ENCODE peak calls at places on chromosomes 4 and X, in five cellular contexts. X, C, M, F and Q are unnamed samples.
A peak's percentile ranks its signal among the peaks of the same experiment; 100 is the strongest.

GRCh38 chrX:31268359-31268758 is 196.5 kb upstream of the FTHL17 start:
- DNase-seq in X (no peak), C (no peak), M (no peak), F (no peak), Q (no peak)

GRCh38 chrX:153922932-153923857 is 2.9 kb downstream of the ARHGAP4 start:
- DNase-seq in X (no peak), C (no peak), M (peak; percentile 74), F (no peak), Q (peak; percentile 47)

GRCh38 chr4:52914051-52914605 is 52.0 kb downstream of the RASL11B start:
- DNase-seq in X (no peak), C (no peak), M (peak; percentile 83), F (peak; percentile 35), Q (peak; percentile 34)

GRCh38 chr4:128649575-128650205 is 159.8 kb upstream of the JADE1 start:
- DNase-seq in X (no peak), C (no peak), M (peak; percentile 39), F (peak; percentile 15), Q (peak; percentile 74)

GRCh38 chr4:89438102-89438831 is 130.7 kb upstream of the GPRIN3 start:
- DNase-seq in X (peak; percentile 27), C (peak; percentile 3), M (peak; percentile 78), F (peak; percentile 22), Q (peak; percentile 61)

GRCh38 chrX:135520022-135520552 is 373 bp upstream of the INTS6L start:
- DNase-seq in X (no peak), C (no peak), M (no peak), F (no peak), Q (peak; percentile 26)

GRCh38 chrX:79167437-79167836 is 22.9 kb downstream of the GPR174 start:
- DNase-seq in X (no peak), C (no peak), M (no peak), F (no peak), Q (no peak)

GRCh38 chrX:53682885-53683555 is 3.5 kb downstream of the HUWE1 start:
- DNase-seq in X (peak; percentile 2), C (no peak), M (peak; percentile 33), F (peak; percentile 31), Q (peak; percentile 62)

GRCh38 chr4:98939892-98940298 is 11.0 kb upstream of the EIF4E start:
- DNase-seq in X (no peak), C (no peak), M (peak; percentile 76), F (peak; percentile 51), Q (peak; percentile 65)

GRCh38 chrX:21745756-21746155 is 12.2 kb downstream of the SMPX start:
- DNase-seq in X (no peak), C (peak; percentile 8), M (peak; percentile 58), F (no peak), Q (peak; percentile 39)

GRCh38 chr4:53116959-53117358 is 248.9 kb downstream of the SCFD2 start:
- DNase-seq in X (no peak), C (no peak), M (no peak), F (no peak), Q (peak; percentile 41)

GRCh38 chr4:38160487-38161207 is 200.4 kb downstream of the PTTG2 start:
- DNase-seq in X (peak; percentile 51), C (peak; percentile 10), M (peak; percentile 96), F (peak; percentile 84), Q (peak; percentile 99)

GRCh38 chrX:38857736-38858432 is 56.6 kb downstream of the MID1IP1 start:
- DNase-seq in X (no peak), C (no peak), M (no peak), F (no peak), Q (no peak)

GRCh38 chr4:67928547-67928946 is 34.7 kb downstream of the TMPRSS11A start:
- DNase-seq in X (no peak), C (no peak), M (no peak), F (no peak), Q (peak; percentile 64)

GRCh38 chr4:15476396-15476795 is 6.7 kb downstream of the CC2D2A start:
- DNase-seq in X (no peak), C (no peak), M (no peak), F (no peak), Q (peak; percentile 68)

GRCh38 chr4:81919238-81919637 is 447.5 kb upstream of the RASGEF1B start:
- DNase-seq in X (peak; percentile 6), C (no peak), M (peak; percentile 52), F (no peak), Q (peak; percentile 60)

GRCh38 chr4:57119054-57119651 is 9.0 kb upstream of the IGFBP7 start:
- DNase-seq in X (no peak), C (no peak), M (no peak), F (no peak), Q (peak; percentile 78)

GRCh38 chrX:133776072-133776471 is 209.3 kb downstream of the GPC3 start:
- DNase-seq in X (no peak), C (peak; percentile 1), M (peak; percentile 49), F (no peak), Q (peak; percentile 3)

GRCh38 chr4:80577991-80578390 is 242.5 kb downstream of the CFAP299 start:
- DNase-seq in X (no peak), C (no peak), M (no peak), F (no peak), Q (peak; percentile 57)

GRCh38 chr4:54657194-54657555 is 582 bp upstream of the KIT start:
- DNase-seq in X (no peak), C (no peak), M (no peak), F (no peak), Q (no peak)

GRCh38 chr4:3283916-3284315 is 8.9 kb upstream of the RGS12 start:
- DNase-seq in X (no peak), C (no peak), M (no peak), F (no peak), Q (no peak)

GRCh38 chrX:128781506-128781905 is 729.3 kb upstream of the ACTRT1 start:
- DNase-seq in X (no peak), C (no peak), M (peak; percentile 73), F (no peak), Q (peak; percentile 18)

GRCh38 chr4:183447646-183448045 is 3.2 kb downstream of the CDKN2AIP start:
- DNase-seq in X (no peak), C (no peak), M (no peak), F (no peak), Q (no peak)

GRCh38 chr4:107472265-107472948 is 247.6 kb downstream of the PAPSS1 start:
- DNase-seq in X (no peak), C (no peak), M (no peak), F (no peak), Q (no peak)

GRCh38 chr4:109946120-109946519 is 33.4 kb downstream of the EGF start:
- DNase-seq in X (no peak), C (no peak), M (no peak), F (no peak), Q (no peak)

GRCh38 chrX:45506149-45506768 is 305.6 kb upstream of the DIPK2B start:
- DNase-seq in X (no peak), C (no peak), M (no peak), F (no peak), Q (no peak)

GRCh38 chrX:45715787-45716186 is 515.1 kb upstream of the DIPK2B start:
- DNase-seq in X (no peak), C (no peak), M (no peak), F (no peak), Q (peak; percentile 88)

GRCh38 chr4:44916406-44916805 is 190.1 kb upstream of the GNPDA2 start:
- DNase-seq in X (no peak), C (no peak), M (no peak), F (peak; percentile 20), Q (peak; percentile 45)

GRCh38 chr4:88010921-88011320 is 3.5 kb downstream of the PKD2 start:
- DNase-seq in X (no peak), C (no peak), M (no peak), F (no peak), Q (no peak)

GRCh38 chrX:47706575-47706974 is 47.6 kb upstream of the UXT start:
- DNase-seq in X (no peak), C (no peak), M (no peak), F (no peak), Q (no peak)

GRCh38 chr4:2940267-2941137 is 22.7 kb downstream of the NOP14 start:
- DNase-seq in X (no peak), C (no peak), M (no peak), F (no peak), Q (no peak)

GRCh38 chr4:170979736-170980135 is 833.5 kb upstream of the GALNTL6 start:
- DNase-seq in X (no peak), C (no peak), M (no peak), F (no peak), Q (no peak)

GRCh38 chr4:127623755-127624087 is 9.0 kb upstream of the INTU start:
- DNase-seq in X (no peak), C (no peak), M (no peak), F (no peak), Q (no peak)

GRCh38 chr4:6909970-6910339 is 329 bp downstream of the TBC1D14 start:
- DNase-seq in X (peak; percentile 47), C (no peak), M (peak; percentile 28), F (no peak), Q (no peak)

GRCh38 chr4:106898621-106899230 is 137.4 kb downstream of the DKK2 start:
- DNase-seq in X (peak; percentile 4), C (no peak), M (peak; percentile 79), F (peak; percentile 60), Q (peak; percentile 37)

GRCh38 chr4:76748649-76749048 is 149.3 kb downstream of the SOWAHB start:
- DNase-seq in X (no peak), C (no peak), M (peak; percentile 69), F (peak; percentile 31), Q (peak; percentile 58)

GRCh38 chr4:23305026-23305425 is 584.8 kb downstream of the PPARGC1A start:
- DNase-seq in X (no peak), C (no peak), M (no peak), F (peak; percentile 13), Q (peak; percentile 54)

GRCh38 chr4:6892190-6892908 is 17.3 kb upstream of the TBC1D14 start:
- DNase-seq in X (no peak), C (no peak), M (peak; percentile 16), F (no peak), Q (peak; percentile 51)

GRCh38 chr4:30380404-30380998 is 339.7 kb upstream of the PCDH7 start:
- DNase-seq in X (no peak), C (no peak), M (peak; percentile 60), F (peak; percentile 67), Q (peak; percentile 44)